ENCODE peak calls at places on chromosome 5, in eight cellular contexts. One of them, this sample, is unnamed.

GRCh38 chr5:115801984-115802383 is 14.5 kb downstream of the CDO1 start:
- DNase-seq in cardiac muscle cell: no peak
- DNase-seq in body of pancreas: no peak
- DNase-seq in OCI-LY7: no peak
- DNase-seq in A549: no peak
- DNase-seq in hepatocyte: no peak
- DNase-seq in ascending aorta: no peak
- DNase-seq in lower lobe of right lung: no peak
- DNase-seq in this sample: no peak

GRCh38 chr5:53972314-53972713 is 338.1 kb downstream of the ARL15 start:
- DNase-seq in cardiac muscle cell: no peak
- DNase-seq in body of pancreas: no peak
- DNase-seq in OCI-LY7: no peak
- DNase-seq in A549: no peak
- DNase-seq in hepatocyte: no peak
- DNase-seq in ascending aorta: no peak
- DNase-seq in lower lobe of right lung: no peak
- DNase-seq in this sample: no peak

GRCh38 chr5:160155017-160155725 is 35.9 kb upstream of the PWWP2A start:
- DNase-seq in cardiac muscle cell: no peak
- DNase-seq in body of pancreas: peak; percentile 14
- DNase-seq in OCI-LY7: no peak
- DNase-seq in A549: no peak
- DNase-seq in hepatocyte: peak; percentile 36
- DNase-seq in ascending aorta: no peak
- DNase-seq in lower lobe of right lung: no peak
- DNase-seq in this sample: no peak

GRCh38 chr5:84274585-84275468 is 109.9 kb downstream of the EDIL3 start:
- DNase-seq in cardiac muscle cell: peak; percentile 62
- DNase-seq in body of pancreas: peak; percentile 49
- DNase-seq in OCI-LY7: peak; percentile 17
- DNase-seq in A549: peak; percentile 14
- DNase-seq in hepatocyte: peak; percentile 42
- DNase-seq in ascending aorta: no peak
- DNase-seq in lower lobe of right lung: no peak
- DNase-seq in this sample: peak; percentile 75

GRCh38 chr5:130333089-130333488 is 428.8 kb downstream of the CHSY3 start:
- DNase-seq in cardiac muscle cell: peak; percentile 79
- DNase-seq in body of pancreas: no peak
- DNase-seq in OCI-LY7: no peak
- DNase-seq in A549: no peak
- DNase-seq in hepatocyte: no peak
- DNase-seq in ascending aorta: no peak
- DNase-seq in lower lobe of right lung: no peak
- DNase-seq in this sample: no peak

GRCh38 chr5:179404321-179405053 is 59.2 kb upstream of the ADAMTS2 start:
- DNase-seq in cardiac muscle cell: peak; percentile 59
- DNase-seq in body of pancreas: peak; percentile 30
- DNase-seq in OCI-LY7: no peak
- DNase-seq in A549: no peak
- DNase-seq in hepatocyte: peak; percentile 37
- DNase-seq in ascending aorta: no peak
- DNase-seq in lower lobe of right lung: no peak
- DNase-seq in this sample: peak; percentile 33

GRCh38 chr5:59081693-59082092 is 498.8 kb downstream of the RAB3C start:
- DNase-seq in cardiac muscle cell: no peak
- DNase-seq in body of pancreas: no peak
- DNase-seq in OCI-LY7: no peak
- DNase-seq in A549: no peak
- DNase-seq in hepatocyte: no peak
- DNase-seq in ascending aorta: no peak
- DNase-seq in lower lobe of right lung: no peak
- DNase-seq in this sample: no peak

GRCh38 chr5:137071941-137072340 is 427.2 kb downstream of the SPOCK1 start:
- DNase-seq in cardiac muscle cell: peak; percentile 35
- DNase-seq in body of pancreas: no peak
- DNase-seq in OCI-LY7: peak; percentile 58
- DNase-seq in A549: no peak
- DNase-seq in hepatocyte: no peak
- DNase-seq in ascending aorta: no peak
- DNase-seq in lower lobe of right lung: no peak
- DNase-seq in this sample: no peak

GRCh38 chr5:124231794-124232193 is 514.6 kb downstream of the ZNF608 start:
- DNase-seq in cardiac muscle cell: no peak
- DNase-seq in body of pancreas: no peak
- DNase-seq in OCI-LY7: no peak
- DNase-seq in A549: no peak
- DNase-seq in hepatocyte: no peak
- DNase-seq in ascending aorta: no peak
- DNase-seq in lower lobe of right lung: no peak
- DNase-seq in this sample: no peak

GRCh38 chr5:37951946-37952721 is 112.3 kb upstream of the GDNF start:
- DNase-seq in cardiac muscle cell: no peak
- DNase-seq in body of pancreas: no peak
- DNase-seq in OCI-LY7: no peak
- DNase-seq in A549: no peak
- DNase-seq in hepatocyte: no peak
- DNase-seq in ascending aorta: no peak
- DNase-seq in lower lobe of right lung: no peak
- DNase-seq in this sample: peak; percentile 62

GRCh38 chr5:54548565-54548964 is 31.0 kb downstream of the SNX18 start:
- DNase-seq in cardiac muscle cell: peak; percentile 26
- DNase-seq in body of pancreas: no peak
- DNase-seq in OCI-LY7: no peak
- DNase-seq in A549: no peak
- DNase-seq in hepatocyte: no peak
- DNase-seq in ascending aorta: no peak
- DNase-seq in lower lobe of right lung: no peak
- DNase-seq in this sample: no peak

GRCh38 chr5:62718368-62718767 is 139.7 kb downstream of the LRRC70 start:
- DNase-seq in cardiac muscle cell: no peak
- DNase-seq in body of pancreas: no peak
- DNase-seq in OCI-LY7: no peak
- DNase-seq in A549: no peak
- DNase-seq in hepatocyte: no peak
- DNase-seq in ascending aorta: no peak
- DNase-seq in lower lobe of right lung: no peak
- DNase-seq in this sample: peak; percentile 73

GRCh38 chr5:116739648-116740047 is 165.0 kb upstream of the SEMA6A start:
- DNase-seq in cardiac muscle cell: peak; percentile 21
- DNase-seq in body of pancreas: no peak
- DNase-seq in OCI-LY7: no peak
- DNase-seq in A549: no peak
- DNase-seq in hepatocyte: no peak
- DNase-seq in ascending aorta: no peak
- DNase-seq in lower lobe of right lung: no peak
- DNase-seq in this sample: peak; percentile 45

GRCh38 chr5:53479045-53479655 is 1.3 kb upstream of the FST start:
- DNase-seq in cardiac muscle cell: no peak
- DNase-seq in body of pancreas: no peak
- DNase-seq in OCI-LY7: no peak
- DNase-seq in A549: no peak
- DNase-seq in hepatocyte: peak; percentile 11
- DNase-seq in ascending aorta: no peak
- DNase-seq in lower lobe of right lung: no peak
- DNase-seq in this sample: no peak

GRCh38 chr5:146560205-146560812 is 44.3 kb upstream of the GPR151 start:
- DNase-seq in cardiac muscle cell: peak; percentile 31
- DNase-seq in body of pancreas: no peak
- DNase-seq in OCI-LY7: no peak
- DNase-seq in A549: no peak
- DNase-seq in hepatocyte: no peak
- DNase-seq in ascending aorta: no peak
- DNase-seq in lower lobe of right lung: no peak
- DNase-seq in this sample: peak; percentile 69

GRCh38 chr5:60010328-60010727 is 116.8 kb upstream of the PDE4D start:
- DNase-seq in cardiac muscle cell: no peak
- DNase-seq in body of pancreas: no peak
- DNase-seq in OCI-LY7: peak; percentile 2
- DNase-seq in A549: no peak
- DNase-seq in hepatocyte: no peak
- DNase-seq in ascending aorta: no peak
- DNase-seq in lower lobe of right lung: no peak
- DNase-seq in this sample: no peak

GRCh38 chr5:179381691-179382090 is 36.4 kb upstream of the ADAMTS2 start:
- DNase-seq in cardiac muscle cell: no peak
- DNase-seq in body of pancreas: no peak
- DNase-seq in OCI-LY7: no peak
- DNase-seq in A549: no peak
- DNase-seq in hepatocyte: no peak
- DNase-seq in ascending aorta: no peak
- DNase-seq in lower lobe of right lung: no peak
- DNase-seq in this sample: no peak

GRCh38 chr5:78985407-78986223 is 505 bp upstream of the ARSB start:
- DNase-seq in cardiac muscle cell: peak; percentile 38
- DNase-seq in body of pancreas: peak; percentile 69
- DNase-seq in OCI-LY7: peak; percentile 80
- DNase-seq in A549: peak; percentile 30
- DNase-seq in hepatocyte: peak; percentile 57
- DNase-seq in ascending aorta: no peak
- DNase-seq in lower lobe of right lung: peak; percentile 49
- DNase-seq in this sample: peak; percentile 45

GRCh38 chr5:53211799-53212198 is 102.2 kb upstream of the MOCS2 start:
- DNase-seq in cardiac muscle cell: peak; percentile 11
- DNase-seq in body of pancreas: no peak
- DNase-seq in OCI-LY7: no peak
- DNase-seq in A549: no peak
- DNase-seq in hepatocyte: no peak
- DNase-seq in ascending aorta: no peak
- DNase-seq in lower lobe of right lung: no peak
- DNase-seq in this sample: no peak

DNA sequence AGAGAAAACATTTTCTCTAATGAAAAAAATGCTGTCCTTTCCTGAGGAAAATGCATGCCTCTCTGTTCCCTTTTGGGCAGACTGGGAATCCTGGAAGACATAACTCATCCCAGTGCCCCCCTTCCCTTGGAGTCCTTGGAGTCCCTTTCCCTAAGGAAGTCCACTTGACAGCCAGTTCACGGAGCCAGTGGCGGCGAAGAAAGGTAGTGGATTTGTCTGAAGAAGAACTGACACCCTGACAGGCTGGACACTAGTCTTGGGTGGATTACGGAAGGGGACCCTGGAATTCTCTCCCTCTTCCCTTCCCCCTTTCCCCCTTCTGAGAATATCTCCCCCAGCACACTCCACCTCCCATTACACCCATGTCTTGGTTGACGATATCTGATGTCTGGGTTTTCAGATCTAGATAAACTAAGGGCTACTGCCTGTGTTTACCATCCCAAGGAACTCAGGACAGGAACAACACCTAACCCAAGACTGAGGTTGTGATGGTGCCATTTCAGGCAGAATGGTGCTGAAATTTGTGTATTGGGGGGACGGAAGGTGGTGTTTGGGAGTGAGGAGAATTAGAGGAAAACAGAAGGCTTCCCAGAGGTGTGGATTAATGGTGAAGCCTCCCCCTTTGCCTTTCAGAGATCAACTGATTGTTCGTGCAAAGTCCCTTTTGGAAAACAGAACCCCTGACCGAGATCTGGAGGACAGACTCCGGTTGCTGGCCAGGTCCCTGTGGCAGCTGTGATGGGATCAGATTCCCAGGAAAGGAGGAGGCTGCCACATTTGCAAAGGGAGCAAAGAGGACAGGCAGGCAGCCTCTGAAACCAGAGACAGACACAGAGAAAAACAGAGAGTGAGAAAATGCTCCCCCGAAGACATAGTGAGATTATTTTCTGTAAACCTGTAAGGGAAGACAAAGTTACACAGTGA is 704 bp downstream of the SPARC start:
- DNase-seq in cardiac muscle cell: no peak
- DNase-seq in body of pancreas: no peak
- DNase-seq in OCI-LY7: no peak
- DNase-seq in A549: no peak
- DNase-seq in hepatocyte: no peak
- DNase-seq in ascending aorta: no peak
- DNase-seq in lower lobe of right lung: no peak
- DNase-seq in this sample: peak; percentile 75
- H3K27ac ChIP-seq in cardiac muscle cell: peak overlapping the region; percentile 80
- H3K27ac ChIP-seq in body of pancreas: peak overlapping the region; percentile 39
- H3K27ac ChIP-seq in OCI-LY7: no peak overlapping the region
- H3K27ac ChIP-seq in A549: peak overlapping the region; percentile 70
- H3K27ac ChIP-seq in hepatocyte: peak overlapping the region; percentile 99
- H3K27ac ChIP-seq in ascending aorta: peak overlapping the region; percentile 98
- H3K27ac ChIP-seq in lower lobe of right lung: peak overlapping the region; percentile 86
- H3K27ac ChIP-seq in this sample: peak overlapping the region; percentile 82

GRCh38 chr5:96924016-96924443 is 11.8 kb upstream of the LNPEP start:
- DNase-seq in cardiac muscle cell: no peak
- DNase-seq in body of pancreas: peak; percentile 19
- DNase-seq in OCI-LY7: peak; percentile 39
- DNase-seq in A549: no peak
- DNase-seq in hepatocyte: peak; percentile 8
- DNase-seq in ascending aorta: no peak
- DNase-seq in lower lobe of right lung: no peak
- DNase-seq in this sample: no peak
- H3K27ac ChIP-seq in cardiac muscle cell: peak overlapping the region; percentile 69
- H3K27ac ChIP-seq in body of pancreas: no peak overlapping the region
- H3K27ac ChIP-seq in OCI-LY7: peak overlapping the region; percentile 53
- H3K27ac ChIP-seq in A549: no peak overlapping the region
- H3K27ac ChIP-seq in hepatocyte: peak overlapping the region; percentile 18
- H3K27ac ChIP-seq in ascending aorta: no peak overlapping the region
- H3K27ac ChIP-seq in lower lobe of right lung: no peak overlapping the region
- H3K27ac ChIP-seq in this sample: no peak overlapping the region

GRCh38 chr5:103560826-103561225 is 1.8 kb downstream of the NUDT12 start:
- DNase-seq in cardiac muscle cell: no peak
- DNase-seq in body of pancreas: no peak
- DNase-seq in OCI-LY7: no peak
- DNase-seq in A549: no peak
- DNase-seq in hepatocyte: no peak
- DNase-seq in ascending aorta: no peak
- DNase-seq in lower lobe of right lung: no peak
- DNase-seq in this sample: no peak

GRCh38 chr5:103561670-103562069 is 919 bp downstream of the NUDT12 start:
- DNase-seq in cardiac muscle cell: no peak
- DNase-seq in body of pancreas: peak; percentile 24
- DNase-seq in OCI-LY7: no peak
- DNase-seq in A549: no peak
- DNase-seq in hepatocyte: no peak
- DNase-seq in ascending aorta: no peak
- DNase-seq in lower lobe of right lung: no peak
- DNase-seq in this sample: no peak

GRCh38 chr5:103565711-103566110 is 3.1 kb upstream of the NUDT12 start:
- DNase-seq in cardiac muscle cell: no peak
- DNase-seq in body of pancreas: no peak
- DNase-seq in OCI-LY7: no peak
- DNase-seq in A549: no peak
- DNase-seq in hepatocyte: no peak
- DNase-seq in ascending aorta: no peak
- DNase-seq in lower lobe of right lung: no peak
- DNase-seq in this sample: no peak

GRCh38 chr5:103562084-103562452 is 521 bp downstream of the NUDT12 start:
- DNase-seq in cardiac muscle cell: no peak
- DNase-seq in body of pancreas: peak; percentile 31
- DNase-seq in OCI-LY7: no peak
- DNase-seq in A549: no peak
- DNase-seq in hepatocyte: peak; percentile 8
- DNase-seq in ascending aorta: no peak
- DNase-seq in lower lobe of right lung: peak; percentile 32
- DNase-seq in this sample: no peak

GRCh38 chr5:103562453-103563157 is at the start of gene NUDT12:
- DNase-seq in cardiac muscle cell: peak; percentile 80
- DNase-seq in body of pancreas: peak; percentile 74
- DNase-seq in OCI-LY7: no peak
- DNase-seq in A549: peak; percentile 16
- DNase-seq in hepatocyte: peak; percentile 83
- DNase-seq in ascending aorta: peak; percentile 8
- DNase-seq in lower lobe of right lung: peak; percentile 71
- DNase-seq in this sample: peak; percentile 95
- H3K27ac ChIP-seq in cardiac muscle cell: peak within 1 kb of the TSS; percentile 87
- H3K27ac ChIP-seq in body of pancreas: peak within 1 kb of the TSS; percentile 83
- H3K27ac ChIP-seq in OCI-LY7: no peak within 1 kb of the TSS
- H3K27ac ChIP-seq in A549: peak within 1 kb of the TSS; percentile 77
- H3K27ac ChIP-seq in hepatocyte: peak within 1 kb of the TSS; percentile 98
- H3K27ac ChIP-seq in ascending aorta: peak within 1 kb of the TSS; percentile 77
- H3K27ac ChIP-seq in lower lobe of right lung: peak within 1 kb of the TSS; percentile 77
- H3K27ac ChIP-seq in this sample: no peak within 1 kb of the TSS

GRCh38 chr5:133457439-133457838 is 154.9 kb downstream of the FSTL4 start:
- DNase-seq in cardiac muscle cell: no peak
- DNase-seq in body of pancreas: no peak
- DNase-seq in OCI-LY7: no peak
- DNase-seq in A549: no peak
- DNase-seq in hepatocyte: no peak
- DNase-seq in ascending aorta: no peak
- DNase-seq in lower lobe of right lung: no peak
- DNase-seq in this sample: peak; percentile 42
- H3K27ac ChIP-seq in cardiac muscle cell: no peak overlapping the region
- H3K27ac ChIP-seq in body of pancreas: no peak overlapping the region
- H3K27ac ChIP-seq in OCI-LY7: no peak overlapping the region
- H3K27ac ChIP-seq in A549: no peak overlapping the region
- H3K27ac ChIP-seq in hepatocyte: no peak overlapping the region
- H3K27ac ChIP-seq in ascending aorta: no peak overlapping the region
- H3K27ac ChIP-seq in lower lobe of right lung: no peak overlapping the region
- H3K27ac ChIP-seq in this sample: no peak overlapping the region